ENCODE peak calls at places on chromosomes 6 and 20, in four cellular contexts. One of them, this sample, is unnamed.

GRCh38 chr6:105851586-105851985 is 234.6 kb upstream of the PRDM1 start:
- ATAC-seq in GM12878: no peak
- ATAC-seq in HepG2: no peak
- ATAC-seq in K562: no peak
- ATAC-seq in this sample: no peak

GRCh38 chr6:110020888-110021287 is 42.8 kb downstream of the GPR6 start:
- ATAC-seq in K562: no peak
- ATAC-seq in HepG2: no peak
- ATAC-seq in GM12878: peak
- ATAC-seq in this sample: no peak

GRCh38 chr6:136753624-136754023 is 38.7 kb downstream of the MAP3K5 start:
- ATAC-seq in HepG2: no peak
- ATAC-seq in K562: no peak
- ATAC-seq in GM12878: peak
- ATAC-seq in this sample: no peak

GRCh38 chr6:15659181-15659580 is 3.6 kb downstream of the DTNBP1 start:
- ATAC-seq in K562: no peak
- ATAC-seq in HepG2: no peak
- ATAC-seq in GM12878: no peak
- ATAC-seq in this sample: no peak

GRCh38 chr6:72626126-72626525 is 4.3 kb downstream of the KCNQ5 start:
- ATAC-seq in HepG2: no peak
- ATAC-seq in K562: no peak
- ATAC-seq in GM12878: peak
- ATAC-seq in this sample: no peak

GRCh38 chr6:15948930-15949900 is 179.7 kb upstream of the MYLIP start:
- ATAC-seq in K562: peak
- ATAC-seq in GM12878: no peak
- ATAC-seq in HepG2: peak
- ATAC-seq in this sample: no peak

GRCh38 chr6:160128125-160128683 is 6.6 kb downstream of the SLC22A1 start:
- ATAC-seq in K562: no peak
- ATAC-seq in GM12878: no peak
- ATAC-seq in HepG2: peak
- ATAC-seq in this sample: no peak

GRCh38 chr20:35328095-35328685 is 36.0 kb upstream of the FAM83C start:
- ATAC-seq in GM12878: no peak
- ATAC-seq in K562: no peak
- ATAC-seq in HepG2: no peak
- ATAC-seq in this sample: no peak

GRCh38 chr6:119158057-119158848 is 79.8 kb upstream of the FAM184A start:
- ATAC-seq in K562: peak
- ATAC-seq in HepG2: no peak
- ATAC-seq in GM12878: no peak
- ATAC-seq in this sample: peak

GRCh38 chr6:169982461-169983386 is 231.3 kb downstream of the ERMARD start:
- ATAC-seq in GM12878: no peak
- ATAC-seq in K562: no peak
- ATAC-seq in HepG2: no peak
- ATAC-seq in this sample: no peak

GRCh38 chr6:34587325-34587724 is 31.2 kb upstream of the SPDEF start:
- ATAC-seq in HepG2: no peak
- ATAC-seq in K562: no peak
- ATAC-seq in GM12878: no peak
- ATAC-seq in this sample: no peak

GRCh38 chr6:30145818-30146217 is 9.9 kb downstream of the TRIM40 start:
- ATAC-seq in HepG2: no peak
- ATAC-seq in GM12878: no peak
- ATAC-seq in K562: no peak
- ATAC-seq in this sample: no peak

GRCh38 chr20:38187512-38187911 is 22.4 kb upstream of the TGM2 start:
- ATAC-seq in GM12878: no peak
- ATAC-seq in K562: peak
- ATAC-seq in HepG2: peak
- ATAC-seq in this sample: no peak

GRCh38 chr6:75852721-75853120 is 103.7 kb downstream of the MYO6 start:
- ATAC-seq in HepG2: no peak
- ATAC-seq in K562: no peak
- ATAC-seq in GM12878: peak
- ATAC-seq in this sample: no peak

GRCh38 chr6:168238159-168238887 is 81.3 kb downstream of the DACT2 start:
- ATAC-seq in GM12878: no peak
- ATAC-seq in K562: no peak
- ATAC-seq in HepG2: no peak
- ATAC-seq in this sample: no peak

GRCh38 chr6:69820018-69820417 is 23.2 kb upstream of the LMBRD1 start:
- ATAC-seq in K562: no peak
- ATAC-seq in GM12878: peak
- ATAC-seq in HepG2: no peak
- ATAC-seq in this sample: no peak

DNA sequence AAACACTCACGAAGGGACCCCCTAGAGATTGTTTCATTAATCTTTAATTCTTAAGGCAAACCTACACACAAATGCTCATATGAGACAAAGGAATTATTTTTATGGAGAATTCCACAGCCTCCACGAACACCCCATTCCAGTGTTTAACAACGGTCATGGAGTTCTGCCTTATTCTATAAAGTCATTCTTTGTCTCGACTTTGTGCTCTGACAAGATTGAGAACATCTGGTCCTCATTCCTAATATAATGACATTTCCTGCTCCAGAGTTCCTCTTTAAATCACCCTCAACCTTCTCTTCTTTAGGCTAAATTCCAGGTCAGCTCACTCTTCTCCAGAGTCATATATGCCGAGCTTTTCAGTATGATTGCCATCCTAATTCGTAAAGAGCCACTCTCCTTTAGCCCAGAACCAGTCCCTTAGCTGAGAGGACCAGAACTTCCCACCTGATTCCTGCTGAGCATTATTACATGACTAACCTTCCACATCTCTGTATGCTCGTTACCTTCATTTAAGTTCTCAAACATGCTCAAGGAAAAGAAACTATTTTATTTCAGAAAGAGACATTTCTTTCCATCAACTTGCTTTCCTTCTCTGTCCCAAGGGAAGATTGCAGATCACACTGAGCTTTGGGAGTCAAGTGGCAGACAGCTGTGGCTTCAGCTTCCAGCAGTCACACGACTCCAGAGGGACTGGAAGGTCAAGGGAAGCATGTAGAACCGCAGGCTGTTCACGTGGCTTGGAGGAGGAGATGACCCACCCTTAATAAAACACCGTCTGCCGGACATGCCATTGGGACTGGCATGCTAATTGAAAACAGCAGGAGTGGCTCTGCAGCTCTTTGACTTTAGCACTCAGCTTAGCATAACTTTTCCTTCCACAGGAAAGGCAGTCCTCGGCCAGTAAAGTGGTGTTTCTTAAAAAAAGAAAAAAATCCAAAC is 467.1 kb upstream of the HSF2 start:
- ATAC-seq in K562: no peak
- ATAC-seq in HepG2: peak
- ATAC-seq in GM12878: no peak
- ATAC-seq in this sample: peak
- TF ChIP-seq EP300 in K562: no peak
- TF ChIP-seq EP300 in HepG2: no peak
- TF ChIP-seq EP300 in GM12878: no peak
- TF ChIP-seq EP300 in this sample: no peak

GRCh38 chr20:22414354-22414753 is 170.0 kb downstream of the FOXA2 start:
- ATAC-seq in HepG2: no peak
- ATAC-seq in K562: peak
- ATAC-seq in GM12878: no peak
- ATAC-seq in this sample: no peak
- TF ChIP-seq EP300 in HepG2: no peak
- TF ChIP-seq EP300 in K562: peak
- TF ChIP-seq EP300 in GM12878: no peak
- TF ChIP-seq EP300 in this sample: no peak

GRCh38 chr6:164273491-164273890 is 859.0 kb downstream of the QKI start:
- ATAC-seq in GM12878: no peak
- ATAC-seq in K562: no peak
- ATAC-seq in HepG2: no peak
- ATAC-seq in this sample: no peak

GRCh38 chr6:164276211-164276610 is 861.7 kb downstream of the QKI start:
- ATAC-seq in GM12878: no peak
- ATAC-seq in K562: no peak
- ATAC-seq in HepG2: no peak
- ATAC-seq in this sample: no peak

GRCh38 chr6:164275773-164276172 is 861.3 kb downstream of the QKI start:
- ATAC-seq in GM12878: no peak
- ATAC-seq in K562: no peak
- ATAC-seq in HepG2: no peak
- ATAC-seq in this sample: no peak

DNA sequence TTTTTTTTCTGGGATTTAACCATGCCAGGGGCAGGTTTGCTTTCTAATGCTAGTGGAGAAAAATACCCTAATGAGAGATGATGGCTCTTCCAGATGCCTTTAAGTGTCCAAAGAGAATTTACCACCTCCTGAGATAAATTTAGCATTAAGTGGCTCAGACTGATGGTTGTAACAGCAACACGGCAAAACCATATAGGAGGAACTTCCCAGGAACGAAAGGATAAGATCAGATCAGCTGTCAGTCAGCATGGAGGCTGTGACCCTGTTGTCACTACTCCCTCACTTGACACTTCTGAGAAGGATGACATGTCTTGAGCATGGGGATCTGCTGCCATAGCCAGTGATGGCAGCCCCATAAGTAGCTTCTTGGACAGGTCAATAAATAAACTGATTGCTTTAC is 860.0 kb downstream of the QKI start:
- ATAC-seq in HepG2: no peak
- ATAC-seq in K562: no peak
- ATAC-seq in GM12878: no peak
- ATAC-seq in this sample: no peak
- TF ChIP-seq EP300 in HepG2: no peak
- TF ChIP-seq EP300 in K562: no peak
- TF ChIP-seq EP300 in GM12878: no peak
- TF ChIP-seq EP300 in this sample: no peak

GRCh38 chr20:33821270-33821836 is 10.2 kb downstream of the CHMP4B start:
- ATAC-seq in GM12878: no peak
- ATAC-seq in HepG2: no peak
- ATAC-seq in K562: peak
- ATAC-seq in this sample: no peak
- TF ChIP-seq EP300 in GM12878: no peak
- TF ChIP-seq EP300 in HepG2: no peak
- TF ChIP-seq EP300 in K562: no peak
- TF ChIP-seq EP300 in this sample: no peak

This sample was measured in gastroesophageal sphincter.